ENCODE peak calls at places on chromosomes 4 and X, in ten cellular contexts. K is C1 segment of cervical spinal cord, D is A549, O is LHCN-M2, Y is NCI-H345, Z is left colon, P is kidney epithelial cell, V is brain microvascular endothelial cell, G is fibroblast of the aortic adventitia, B is GM12892. A is an unnamed sample.

GRCh38 chrX:48003367-48003757 is 427 bp downstream of the ZNF182 start:
- DNase-seq in K (no peak), D (peak; percentile 4), O (no peak), Y (no peak), Z (peak; percentile 30), P (no peak), V (no peak), G (no peak), B (peak; percentile 23), A (no peak)

GRCh38 chrX:136780241-136780640 is 491 bp downstream of the ARHGEF6 start:
- DNase-seq in K (no peak), D (no peak), O (peak; percentile 49), Y (no peak), Z (no peak), P (no peak), V (no peak), G (no peak), B (no peak), A (no peak)

GRCh38 chr4:124955476-124955875 is 242.9 kb upstream of the ANKRD50 start:
- DNase-seq in K (no peak), D (no peak), O (no peak), Y (no peak), Z (no peak), P (no peak), V (no peak), G (no peak), B (no peak), A (no peak)

GRCh38 chr4:124060261-124060918 is 652.1 kb downstream of the ANKRD50 start:
- DNase-seq in K (peak; percentile 1), D (no peak), O (peak; percentile 86), Y (no peak), Z (no peak), P (no peak), V (peak; percentile 31), G (peak; percentile 85), B (no peak), A (no peak)

GRCh38 chr4:3257125-3257690 is 8.2 kb downstream of the MSANTD1 start:
- DNase-seq in K (no peak), D (no peak), O (no peak), Y (peak; percentile 67), Z (peak; percentile 45), P (peak; percentile 4), V (no peak), G (no peak), B (peak; percentile 26), A (no peak)

GRCh38 chr4:38091636-38092035 is 131.4 kb downstream of the PTTG2 start:
- DNase-seq in K (no peak), D (no peak), O (no peak), Y (no peak), Z (no peak), P (no peak), V (no peak), G (peak; percentile 84), B (no peak), A (no peak)

GRCh38 chr4:54233697-54234496 is 4.8 kb downstream of the PDGFRA start:
- DNase-seq in K (peak; percentile 18), D (peak; percentile 42), O (peak; percentile 77), Y (peak; percentile 82), Z (peak; percentile 78), P (no peak), V (peak; percentile 64), G (peak; percentile 90), B (no peak), A (peak; percentile 45)

GRCh38 chrX:112197845-112198244 is 115.3 kb upstream of the TRPC5 start:
- DNase-seq in K (no peak), D (no peak), O (no peak), Y (no peak), Z (no peak), P (no peak), V (no peak), G (no peak), B (no peak), A (no peak)

GRCh38 chr4:128346054-128346716 is 58.6 kb upstream of the PGRMC2 start:
- DNase-seq in K (no peak), D (no peak), O (no peak), Y (no peak), Z (no peak), P (no peak), V (no peak), G (peak; percentile 27), B (no peak), A (no peak)

GRCh38 chr4:183658362-183659028 is 490 bp downstream of the RWDD4 start:
- DNase-seq in K (no peak), D (no peak), O (no peak), Y (no peak), Z (peak; percentile 51), P (no peak), V (no peak), G (peak; percentile 19), B (peak; percentile 33), A (no peak)

GRCh38 chr4:16991455-16991854 is 93.0 kb upstream of the LDB2 start:
- DNase-seq in K (no peak), D (no peak), O (no peak), Y (no peak), Z (no peak), P (no peak), V (no peak), G (no peak), B (no peak), A (no peak)

GRCh38 chr4:188197566-188197965 is 58.3 kb downstream of the TRIML1 start:
- DNase-seq in K (no peak), D (no peak), O (no peak), Y (no peak), Z (no peak), P (no peak), V (no peak), G (no peak), B (no peak), A (no peak)

GRCh38 chr4:133147922-133148689 is 988 bp upstream of the PCDH10 start:
- DNase-seq in K (peak; percentile 59), D (no peak), O (peak; percentile 22), Y (peak; percentile 62), Z (no peak), P (no peak), V (peak; percentile 48), G (no peak), B (no peak), A (peak; percentile 50)

GRCh38 chrX:114626323-114626722 is 42.4 kb downstream of the HTR2C start:
- DNase-seq in K (no peak), D (peak; percentile 2), O (no peak), Y (no peak), Z (no peak), P (no peak), V (no peak), G (peak; percentile 50), B (no peak), A (no peak)

A was measured in NCI-H510A.